ENCODE peak calls at places on chromosomes 12 and 14, in four cellular contexts. L is mucosa of descending colon, K is esophagus squamous epithelium, C is adrenal gland. Y is an unnamed sample.

GRCh38 chr12:25332143-25332542 is 81.4 kb upstream of the KRAS start:
- DNase-seq in L (no peak), C (no peak), K (no peak), Y (no peak)

GRCh38 chr12:44748950-44749468 is 127.1 kb downstream of the NELL2 start:
- DNase-seq in K (no peak), L (no peak), C (no peak), Y (no peak)

GRCh38 chr14:55760801-55761200 is 180.8 kb downstream of the KTN1 start:
- DNase-seq in C (no peak), L (no peak), K (no peak), Y (no peak)

GRCh38 chr14:74856366-74856765 is 19.6 kb downstream of the PROX2 start:
- DNase-seq in L (no peak), C (no peak), K (no peak), Y (no peak)

GRCh38 chr12:57479376-57480115 is at the start of gene ARHGAP9:
- DNase-seq in C (no peak), L (no peak), K (no peak), Y (no peak)

GRCh38 chr14:97299661-97300060 is 502.5 kb downstream of the VRK1 start:
- DNase-seq in L (no peak), C (no peak), K (no peak), Y (no peak)

GRCh38 chr12:31868980-31869379 is 90.2 kb upstream of the RESF1 start:
- DNase-seq in C (peak; percentile 84), K (no peak), L (no peak), Y (no peak)

GRCh38 chr14:87002831-87003230 is 990.2 kb downstream of the GALC start:
- DNase-seq in C (no peak), K (no peak), L (no peak), Y (no peak)

GRCh38 chr12:64125913-64126312 is 96.2 kb downstream of the KICS2 start:
- DNase-seq in K (no peak), C (peak; percentile 16), L (no peak), Y (no peak)

GRCh38 chr14:20679907-20680306 is 4.5 kb upstream of the RNASE4 start:
- DNase-seq in C (peak; percentile 25), L (no peak), K (no peak), Y (no peak)

GRCh38 chr12:85781751-85782150 is 54.5 kb downstream of the RASSF9 start:
- DNase-seq in K (no peak), C (no peak), L (no peak), Y (no peak)

GRCh38 chr12:93583993-93584392 is 11.5 kb downstream of the SOCS2 start:
- DNase-seq in C (no peak), K (no peak), L (no peak), Y (no peak)

GRCh38 chr14:103846569-103847438 is 571 bp downstream of the PPP1R13B start:
- DNase-seq in K (no peak), L (peak; percentile 64), C (peak; percentile 46), Y (peak; percentile 86)

GRCh38 chr12:9869307-9870161 is at the start of gene CLEC2B:
- DNase-seq in L (no peak), C (no peak), K (no peak), Y (no peak)

GRCh38 chr12:6821271-6821673 is 349 bp upstream of the GPR162 start:
- DNase-seq in L (peak; percentile 67), C (peak; percentile 57), K (no peak), Y (peak; percentile 75)

GRCh38 chr12:100827901-100828520 is 33.4 kb downstream of the ANO4 start:
- DNase-seq in K (no peak), L (no peak), C (peak; percentile 22), Y (no peak)

GRCh38 chr12:41932470-41932991 is 212.1 kb downstream of the GXYLT1 start:
- DNase-seq in L (peak; percentile 62), K (peak; percentile 27), C (peak; percentile 48), Y (peak; percentile 83)

GRCh38 chr14:92680781-92681650 is 67.4 kb downstream of the LGMN start:
- DNase-seq in L (peak; percentile 79), K (no peak), C (peak; percentile 71), Y (peak; percentile 88)

GRCh38 chr12:117732761-117733160 is 236.0 kb downstream of the KSR2 start:
- DNase-seq in C (no peak), L (no peak), K (no peak), Y (no peak)

GRCh38 chr14:77271113-77271710 is at the start of gene NGB:
- DNase-seq in C (no peak), K (no peak), L (no peak), Y (no peak)

GRCh38 chr12:113056631-113057488 is at the start of gene DTX1:
- DNase-seq in C (peak; percentile 50), K (no peak), L (no peak), Y (peak; percentile 66)

GRCh38 chr12:127600211-127600610 is 666.8 kb upstream of the TMEM132C start:
- DNase-seq in K (no peak), L (no peak), C (no peak), Y (no peak)

GRCh38 chr12:11650697-11651281 is 1.3 kb downstream of the ETV6 start:
- DNase-seq in C (no peak), L (no peak), K (no peak), Y (no peak)

GRCh38 chr14:66696326-66696725 is 188.4 kb downstream of the GPHN start:
- DNase-seq in L (no peak), C (no peak), K (no peak), Y (no peak)

GRCh38 chr12:109827566-109828550 is 5.3 kb downstream of the TRPV4 start:
- DNase-seq in L (peak; percentile 69), K (no peak), C (peak; percentile 52), Y (peak; percentile 85)

GRCh38 chr12:77294016-77294415 is 228.6 kb upstream of the E2F7 start:
- DNase-seq in L (no peak), C (no peak), K (no peak), Y (no peak)

GRCh38 chr12:105455250-105455649 is 124.8 kb downstream of the C12orf75 start:
- DNase-seq in C (no peak), L (no peak), K (no peak), Y (no peak)

GRCh38 chr12:115710104-115710564 is 567.4 kb downstream of the MED13L start:
- DNase-seq in C (peak; percentile 32), L (no peak), K (no peak), Y (no peak)

GRCh38 chr14:102757646-102758045 is 19.6 kb upstream of the TRAF3 start:
- DNase-seq in L (no peak), K (no peak), C (no peak), Y (no peak)

GRCh38 chr12:116559080-116559329 is 176 bp upstream of the MAP1LC3B2 start:
- DNase-seq in C (no peak), L (no peak), K (no peak), Y (no peak)

GRCh38 chr12:82527165-82527780 is 159.4 kb upstream of the TMTC2 start:
- DNase-seq in L (no peak), C (peak; percentile 52), K (no peak), Y (no peak)

GRCh38 chr12:123533672-123534643 is at the start of gene RILPL1:
- DNase-seq in K (no peak), C (peak; percentile 55), L (peak; percentile 64), Y (peak; percentile 80)

GRCh38 chr14:71021347-71022014 is 114.2 kb downstream of the PCNX1 start:
- DNase-seq in L (no peak), C (no peak), K (no peak), Y (no peak)

GRCh38 chr12:66942741-66943465 is 264.0 kb upstream of the GRIP1 start:
- DNase-seq in K (no peak), L (no peak), C (no peak), Y (no peak)

GRCh38 chr14:24259282-24260025 is 3.5 kb downstream of the TGM1 start:
- DNase-seq in C (no peak), K (no peak), L (no peak), Y (peak; percentile 85)

GRCh38 chr14:69040343-69040742 is 61.2 kb upstream of the ACTN1 start:
- DNase-seq in L (no peak), K (no peak), C (no peak), Y (no peak)

GRCh38 chr14:69037790-69038448 is 58.8 kb upstream of the ACTN1 start:
- DNase-seq in K (no peak), C (no peak), L (no peak), Y (no peak)

GRCh38 chr14:69038449-69039286 is 59.6 kb upstream of the ACTN1 start:
- DNase-seq in K (no peak), C (peak; percentile 41), L (no peak), Y (no peak)

GRCh38 chr14:69036757-69037506 is 57.8 kb upstream of the ACTN1 start:
- DNase-seq in K (no peak), L (no peak), C (no peak), Y (no peak)

DNA sequence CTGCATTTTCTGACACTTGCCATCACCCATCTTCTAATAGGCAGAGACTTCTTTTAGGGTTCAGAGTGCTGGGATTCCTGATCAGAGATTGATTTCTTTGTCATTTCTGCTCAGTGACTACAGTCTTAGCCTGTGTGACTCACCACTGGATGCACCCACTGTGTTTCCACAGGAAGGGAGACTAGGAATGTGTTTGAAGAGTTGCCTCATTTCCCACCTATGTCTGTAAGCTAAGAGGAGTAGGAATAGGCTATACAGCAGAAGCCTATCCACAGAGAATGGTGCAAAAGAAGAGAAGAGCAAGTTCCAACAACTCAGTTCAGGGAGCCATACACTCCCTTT is 60.2 kb upstream of the ACTN1 start:
- DNase-seq in K (no peak), L (no peak), C (no peak), Y (no peak)
- H3K4me3 ChIP-seq in K (no peak overlapping the region), L (no peak overlapping the region), C (no peak overlapping the region), Y (no peak overlapping the region)

DNA sequence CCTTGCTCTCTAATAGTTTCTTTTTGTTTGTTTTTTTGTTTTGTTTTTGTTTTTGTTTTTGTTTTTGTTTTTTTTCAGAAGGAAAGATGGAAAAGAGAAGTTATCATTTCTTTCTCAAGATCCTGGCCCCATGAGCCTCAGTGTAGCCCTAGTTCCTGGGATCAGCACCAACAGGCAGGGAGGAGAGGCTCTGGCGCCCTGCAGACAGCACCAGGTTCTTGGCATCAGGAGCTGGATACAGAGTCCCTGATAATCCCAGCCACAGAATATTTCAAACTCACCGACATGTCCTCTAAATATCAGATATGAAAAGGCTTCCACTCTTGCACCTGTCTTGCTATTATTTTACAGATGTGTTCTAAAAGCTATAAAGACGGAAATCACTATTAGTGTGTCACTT is 52.7 kb downstream of the FOXN3 start:
- DNase-seq in L (no peak), C (no peak), K (no peak), Y (no peak)
- H3K4me1 ChIP-seq in L (peaks cover 42% of the 10 kb centered on the region), C (peaks cover 49% of the 10 kb centered on the region), K (peaks cover 74% of the 10 kb centered on the region), Y (peaks cover 29% of the 10 kb centered on the region)

DNA sequence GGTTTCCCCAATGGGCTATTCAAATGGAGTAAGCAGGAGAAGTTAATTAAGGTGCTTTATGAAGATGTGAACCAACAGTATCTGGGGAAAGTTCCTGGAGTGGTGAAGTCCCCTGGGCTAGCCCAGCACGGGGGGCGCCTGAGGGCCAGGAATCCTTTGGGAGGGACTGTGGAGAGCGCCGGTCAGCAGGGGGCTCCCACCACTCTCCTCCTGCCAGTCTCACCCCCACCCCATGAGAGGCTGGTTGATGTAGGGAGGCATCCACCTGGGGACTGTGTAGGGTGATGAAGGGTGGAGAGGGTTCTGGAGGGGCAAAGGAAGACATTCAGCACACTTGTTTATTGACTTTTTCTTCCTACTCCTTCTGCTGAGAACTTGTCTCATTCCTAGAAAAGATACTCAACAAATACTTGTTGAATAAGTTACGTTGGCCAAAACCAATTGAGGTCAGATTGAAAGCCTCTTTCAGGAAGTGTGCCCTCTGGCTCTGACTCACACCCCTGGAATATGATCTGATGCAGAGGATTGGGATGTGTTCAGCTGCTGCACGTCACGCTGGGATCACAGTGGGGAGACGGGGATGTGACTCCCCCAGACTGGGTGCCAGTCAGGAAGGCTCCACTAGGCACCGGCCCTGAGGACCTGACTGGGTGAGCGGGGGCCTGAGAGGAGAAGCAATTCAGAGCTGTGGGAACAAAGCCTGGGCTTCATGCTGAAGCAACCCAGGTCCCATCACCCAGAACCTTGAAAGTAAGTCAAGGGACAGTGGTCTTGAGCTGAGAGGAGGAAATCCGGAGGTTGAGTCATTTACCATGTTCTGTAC is 4.2 kb downstream of the CEBPE start:
- DNase-seq in K (no peak), L (no peak), C (peak; percentile 78), Y (no peak)
- TF ChIP-seq CTCF in K (no peak), L (no peak), C (no peak), Y (no peak)

GRCh38 chr12:47360771-47361388 is 281.1 kb upstream of the AMIGO2 start:
- DNase-seq in L (no peak), C (no peak), K (no peak), Y (no peak)
- H3K4me3 ChIP-seq in L (no peak overlapping the region), C (no peak overlapping the region), K (peak overlapping the region; percentile 8), Y (no peak overlapping the region)

Y was measured in upper lobe of right lung.